ENCODE peak calls at places on chromosomes 5 and 9, in six cellular contexts. P is fibroblast of the aortic adventitia, M is right atrium auricular region, Y is tibial nerve, I is WTC11, Z is heart left ventricle. N is an unnamed sample.

GRCh38 chr9:131593936-131594665 is 48.8 kb downstream of the PRRT1B start:
- DNase-seq in Z (peak; percentile 53), M (no peak), Y (no peak), I (no peak), P (no peak), N (no peak)

GRCh38 chr5:61535828-61536227 is 203.8 kb downstream of the ZSWIM6 start:
- DNase-seq in Y (no peak), Z (no peak), M (no peak), I (no peak), P (no peak), N (no peak)

GRCh38 chr5:150438873-150439546 is 10.5 kb downstream of the RPS14 start:
- DNase-seq in P (no peak), Z (no peak), I (peak; percentile 75), M (no peak), Y (no peak), N (no peak)

GRCh38 chr5:32767948-32768427 is 56.9 kb downstream of the NPR3 start:
- DNase-seq in Z (no peak), P (peak; percentile 89), M (no peak), Y (no peak), I (no peak), N (no peak)

GRCh38 chr5:170111088-170111796 is 5.5 kb downstream of the FOXI1 start:
- DNase-seq in Y (no peak), I (no peak), M (peak; percentile 40), Z (no peak), P (no peak), N (no peak)

GRCh38 chr5:39426136-39426535 is 1.4 kb upstream of the DAB2 start:
- DNase-seq in M (no peak), P (no peak), I (no peak), Z (no peak), Y (no peak), N (no peak)

GRCh38 chr9:112110094-112110772 is 64.9 kb downstream of the SUSD1 start:
- DNase-seq in I (no peak), Y (no peak), M (no peak), Z (no peak), P (no peak), N (no peak)

GRCh38 chr9:70412678-70413426 is 1.6 kb downstream of the KLF9 start:
- DNase-seq in Z (peak; percentile 96), M (peak; percentile 89), Y (peak; percentile 62), I (peak; percentile 17), P (peak; percentile 88), N (peak; percentile 95)

GRCh38 chr5:151125421-151125820 is 32.2 kb downstream of the ANXA6 start:
- DNase-seq in Z (no peak), I (no peak), P (no peak), M (no peak), Y (no peak), N (no peak)

GRCh38 chr5:124704594-124705284 is 41.7 kb downstream of the ZNF608 start:
- DNase-seq in Y (no peak), I (no peak), Z (no peak), M (no peak), P (no peak), N (no peak)

GRCh38 chr5:55383254-55383653 is 75.5 kb downstream of the MTREX start:
- DNase-seq in Y (no peak), P (no peak), Z (no peak), I (no peak), M (no peak), N (no peak)

GRCh38 chr9:92790542-92791527 is 26.2 kb upstream of the BICD2 start:
- DNase-seq in Z (peak; percentile 83), P (peak; percentile 86), I (peak; percentile 84), Y (peak; percentile 95), M (peak; percentile 87), N (peak; percentile 73)

GRCh38 chr5:17094830-17095229 is 122.6 kb upstream of the BASP1 start:
- DNase-seq in Y (no peak), P (peak; percentile 63), Z (no peak), I (no peak), M (no peak), N (no peak)

GRCh38 chr5:154311362-154311761 is 120.8 kb downstream of the GALNT10 start:
- DNase-seq in Z (no peak), Y (no peak), M (no peak), I (no peak), P (no peak), N (no peak)

GRCh38 chr9:88202321-88202720 is 64.0 kb upstream of the SPATA31C2 start:
- DNase-seq in Z (no peak), M (no peak), Y (no peak), P (no peak), I (no peak), N (no peak)

GRCh38 chr9:89555426-89556375 is 49.1 kb upstream of the GADD45G start:
- DNase-seq in Z (no peak), Y (no peak), P (no peak), M (no peak), I (no peak), N (no peak)

GRCh38 chr5:73774924-73775323 is 148.9 kb downstream of the ARHGEF28 start:
- DNase-seq in I (no peak), M (no peak), P (no peak), Y (no peak), Z (no peak), N (no peak)

GRCh38 chr5:178296066-178296465 is 63.5 kb upstream of the PHYKPL start:
- DNase-seq in P (no peak), M (no peak), Z (peak; percentile 54), Y (no peak), I (no peak), N (no peak)

GRCh38 chr5:135188233-135188909 is 154.3 kb upstream of the PITX1 start:
- DNase-seq in Z (no peak), I (no peak), M (no peak), P (no peak), Y (no peak), N (no peak)

GRCh38 chr5:149414405-149415244 is 35.5 kb upstream of the IL17B start:
- DNase-seq in M (no peak), P (peak; percentile 75), Z (peak; percentile 83), Y (no peak), I (no peak), N (no peak)

GRCh38 chr5:74357827-74358226 is 282.7 kb downstream of the ENC1 start:
- DNase-seq in I (no peak), M (no peak), P (no peak), Y (no peak), Z (no peak), N (no peak)

GRCh38 chr9:123457586-123457985 is 101.6 kb downstream of the CRB2 start:
- DNase-seq in Z (peak; percentile 71), M (no peak), I (no peak), P (no peak), Y (no peak), N (no peak)

GRCh38 chr5:74209566-74209965 is 431.0 kb downstream of the ENC1 start:
- DNase-seq in P (peak; percentile 36), M (no peak), I (no peak), Z (no peak), Y (no peak), N (no peak)

GRCh38 chr9:122374885-122375420 is 4.1 kb downstream of the PTGS1 start:
- DNase-seq in P (peak; percentile 80), M (peak; percentile 84), Y (peak; percentile 58), Z (peak; percentile 88), I (peak; percentile 34), N (peak; percentile 34)

GRCh38 chr5:65611524-65611923 is 12.6 kb downstream of the TRIM23 start:
- DNase-seq in Y (no peak), M (no peak), Z (no peak), I (no peak), P (no peak), N (no peak)
- TF ChIP-seq CTCF in Y (no peak), M (no peak), Z (no peak), I (no peak), P (no peak), N (no peak)

GRCh38 chr5:119016125-119016774 is 27.9 kb upstream of the DTWD2 start:
- DNase-seq in Z (no peak), Y (no peak), I (no peak), M (no peak), P (no peak), N (no peak)
- TF ChIP-seq CTCF in Z (no peak), Y (no peak), I (no peak), M (no peak), P (no peak), N (no peak)

DNA sequence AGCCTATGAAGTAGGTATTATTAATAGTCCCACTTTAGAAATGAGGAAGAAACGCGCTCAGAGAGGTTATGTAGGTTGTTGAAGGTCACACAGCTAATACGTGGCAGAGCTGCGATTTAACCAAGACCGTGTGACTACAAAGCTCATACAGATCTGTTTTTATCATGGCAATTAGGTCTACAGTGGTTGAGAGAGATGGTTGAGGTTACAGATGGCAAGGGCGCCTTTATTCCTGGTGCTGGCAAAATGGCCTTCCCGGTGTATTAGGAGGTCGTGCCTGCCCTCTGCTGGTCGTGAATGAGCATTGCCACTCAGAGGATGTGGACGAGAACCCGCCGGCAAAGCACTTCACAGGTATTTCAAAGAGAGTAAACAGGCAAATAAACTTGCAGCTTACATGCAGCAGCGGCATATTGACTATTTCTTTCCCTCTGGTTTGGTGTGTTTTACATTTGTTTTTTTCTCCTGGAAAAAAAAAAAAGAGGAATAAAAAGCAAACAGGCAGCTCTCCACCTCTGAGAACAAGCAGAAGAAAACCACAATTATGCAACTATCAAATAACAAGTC is 65.3 kb upstream of the EGFLAM start:
- DNase-seq in P (peak; percentile 68), I (peak; percentile 77), Z (peak; percentile 71), Y (peak; percentile 70), M (peak; percentile 77), N (peak; percentile 83)
- TF ChIP-seq CTCF in P (peak; percentile 93), I (peak; percentile 90), Z (peak; percentile 84), Y (peak; percentile 74), M (peak; percentile 81), N (peak; percentile 75)

DNA sequence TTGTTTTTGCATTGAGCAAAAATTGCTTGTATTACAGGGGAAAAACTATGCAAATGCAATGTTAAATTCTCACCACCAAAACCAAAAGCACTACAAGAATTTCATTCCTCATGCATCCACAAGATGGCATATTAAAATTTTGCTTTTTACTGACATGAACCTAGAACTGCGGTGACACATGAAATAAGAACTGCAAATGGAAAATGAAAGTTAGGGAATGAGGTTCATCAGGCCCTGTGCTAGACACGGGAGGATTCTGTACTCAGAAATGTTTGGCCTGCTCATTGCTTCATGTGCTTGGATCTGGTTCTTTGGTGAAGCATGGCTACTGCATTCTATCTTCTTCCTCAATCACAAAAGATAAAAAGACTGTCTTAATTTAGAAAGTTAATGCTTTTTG is 9.1 kb upstream of the RFK start:
- DNase-seq in M (no peak), Z (no peak), Y (peak; percentile 12), P (peak; percentile 90), I (no peak), N (no peak)
- TF ChIP-seq CTCF in M (peak; percentile 42), Z (peak; percentile 50), Y (peak; percentile 70), P (peak; percentile 70), I (no peak), N (no peak)

GRCh38 chr9:129320575-129321311 is 142.7 kb upstream of the IER5L start:
- DNase-seq in M (peak; percentile 80), I (peak; percentile 44), Z (no peak), P (peak; percentile 91), Y (peak; percentile 65), N (peak; percentile 54)
- TF ChIP-seq CTCF in M (no peak), I (no peak), Z (peak; percentile 18), P (peak; percentile 2), Y (peak; percentile 62), N (no peak)